ENCODE peak calls at places on chromosomes 5 and 9, in seven cellular contexts. One of them, this sample, is unnamed.

GRCh38 chr5:156824800-156825199 is 25.3 kb upstream of the PPP1R2B start:
- DNase-seq in pancreas: no peak
- DNase-seq in amniotic stem cell: peak; percentile 22
- DNase-seq in endothelial cell: peak; percentile 6
- DNase-seq in stimulated activated CD4-positive, alpha-beta T cell treated with anti-CD3 and anti-CD28 coated beads, Interleukin-1b, Interleukin-23, amount 100 ng/mL, for 1 hour: no peak
- DNase-seq in iPS DF 19.7: peak; percentile 48
- DNase-seq in AG08396: peak; percentile 32
- DNase-seq in this sample: no peak

GRCh38 chr5:136020383-136021015 is 8.3 kb upstream of the TGFBI start:
- DNase-seq in pancreas: no peak
- DNase-seq in amniotic stem cell: peak; percentile 93
- DNase-seq in endothelial cell: no peak
- DNase-seq in stimulated activated CD4-positive, alpha-beta T cell treated with anti-CD3 and anti-CD28 coated beads, Interleukin-1b, Interleukin-23, amount 100 ng/mL, for 1 hour: no peak
- DNase-seq in iPS DF 19.7: no peak
- DNase-seq in AG08396: peak; percentile 74
- DNase-seq in this sample: no peak

GRCh38 chr5:132466453-132467291 is 23.9 kb downstream of the IRF1 start:
- DNase-seq in pancreas: peak; percentile 60
- DNase-seq in amniotic stem cell: no peak
- DNase-seq in endothelial cell: peak; percentile 44
- DNase-seq in stimulated activated CD4-positive, alpha-beta T cell treated with anti-CD3 and anti-CD28 coated beads, Interleukin-1b, Interleukin-23, amount 100 ng/mL, for 1 hour: no peak
- DNase-seq in iPS DF 19.7: no peak
- DNase-seq in AG08396: no peak
- DNase-seq in this sample: peak; percentile 40

GRCh38 chr5:55387865-55388264 is 80.1 kb downstream of the MTREX start:
- DNase-seq in pancreas: no peak
- DNase-seq in amniotic stem cell: no peak
- DNase-seq in endothelial cell: no peak
- DNase-seq in stimulated activated CD4-positive, alpha-beta T cell treated with anti-CD3 and anti-CD28 coated beads, Interleukin-1b, Interleukin-23, amount 100 ng/mL, for 1 hour: no peak
- DNase-seq in iPS DF 19.7: no peak
- DNase-seq in AG08396: no peak
- DNase-seq in this sample: no peak

GRCh38 chr5:123036391-123037103 is at the start of gene PPIC:
- DNase-seq in pancreas: peak; percentile 96
- DNase-seq in amniotic stem cell: peak; percentile 70
- DNase-seq in endothelial cell: peak; percentile 79
- DNase-seq in stimulated activated CD4-positive, alpha-beta T cell treated with anti-CD3 and anti-CD28 coated beads, Interleukin-1b, Interleukin-23, amount 100 ng/mL, for 1 hour: no peak
- DNase-seq in iPS DF 19.7: no peak
- DNase-seq in AG08396: peak; percentile 98
- DNase-seq in this sample: no peak

GRCh38 chr9:18357321-18357720 is 116.6 kb upstream of the ADAMTSL1 start:
- DNase-seq in pancreas: no peak
- DNase-seq in amniotic stem cell: no peak
- DNase-seq in endothelial cell: no peak
- DNase-seq in stimulated activated CD4-positive, alpha-beta T cell treated with anti-CD3 and anti-CD28 coated beads, Interleukin-1b, Interleukin-23, amount 100 ng/mL, for 1 hour: no peak
- DNase-seq in iPS DF 19.7: no peak
- DNase-seq in AG08396: no peak
- DNase-seq in this sample: no peak

GRCh38 chr9:136521541-136521940 is 24.3 kb downstream of the NOTCH1 start:
- DNase-seq in pancreas: no peak
- DNase-seq in amniotic stem cell: no peak
- DNase-seq in endothelial cell: no peak
- DNase-seq in stimulated activated CD4-positive, alpha-beta T cell treated with anti-CD3 and anti-CD28 coated beads, Interleukin-1b, Interleukin-23, amount 100 ng/mL, for 1 hour: no peak
- DNase-seq in iPS DF 19.7: no peak
- DNase-seq in AG08396: no peak
- DNase-seq in this sample: no peak

GRCh38 chr9:33927694-33928093 is 110.7 kb downstream of the UBE2R2 start:
- DNase-seq in pancreas: no peak
- DNase-seq in amniotic stem cell: no peak
- DNase-seq in endothelial cell: no peak
- DNase-seq in stimulated activated CD4-positive, alpha-beta T cell treated with anti-CD3 and anti-CD28 coated beads, Interleukin-1b, Interleukin-23, amount 100 ng/mL, for 1 hour: no peak
- DNase-seq in iPS DF 19.7: no peak
- DNase-seq in AG08396: no peak
- DNase-seq in this sample: no peak

GRCh38 chr9:34267660-34268059 is 61.4 kb downstream of the KIF24 start:
- DNase-seq in pancreas: no peak
- DNase-seq in amniotic stem cell: no peak
- DNase-seq in endothelial cell: no peak
- DNase-seq in stimulated activated CD4-positive, alpha-beta T cell treated with anti-CD3 and anti-CD28 coated beads, Interleukin-1b, Interleukin-23, amount 100 ng/mL, for 1 hour: no peak
- DNase-seq in iPS DF 19.7: no peak
- DNase-seq in AG08396: no peak
- DNase-seq in this sample: no peak

GRCh38 chr5:174624754-174625506 is 99.5 kb upstream of the MSX2 start:
- DNase-seq in pancreas: no peak
- DNase-seq in amniotic stem cell: no peak
- DNase-seq in endothelial cell: no peak
- DNase-seq in stimulated activated CD4-positive, alpha-beta T cell treated with anti-CD3 and anti-CD28 coated beads, Interleukin-1b, Interleukin-23, amount 100 ng/mL, for 1 hour: no peak
- DNase-seq in iPS DF 19.7: no peak
- DNase-seq in AG08396: no peak
- DNase-seq in this sample: no peak

GRCh38 chr5:22319798-22320197 is 533.3 kb downstream of the CDH12 start:
- DNase-seq in pancreas: no peak
- DNase-seq in amniotic stem cell: no peak
- DNase-seq in endothelial cell: no peak
- DNase-seq in stimulated activated CD4-positive, alpha-beta T cell treated with anti-CD3 and anti-CD28 coated beads, Interleukin-1b, Interleukin-23, amount 100 ng/mL, for 1 hour: no peak
- DNase-seq in iPS DF 19.7: no peak
- DNase-seq in AG08396: no peak
- DNase-seq in this sample: no peak

GRCh38 chr5:71976449-71976848 is 130.8 kb upstream of the MAP1B start:
- DNase-seq in pancreas: no peak
- DNase-seq in amniotic stem cell: no peak
- DNase-seq in endothelial cell: no peak
- DNase-seq in stimulated activated CD4-positive, alpha-beta T cell treated with anti-CD3 and anti-CD28 coated beads, Interleukin-1b, Interleukin-23, amount 100 ng/mL, for 1 hour: no peak
- DNase-seq in iPS DF 19.7: no peak
- DNase-seq in AG08396: no peak
- DNase-seq in this sample: no peak

GRCh38 chr9:88559661-88560060 is 24.7 kb downstream of the NXNL2 start:
- DNase-seq in pancreas: no peak
- DNase-seq in amniotic stem cell: no peak
- DNase-seq in endothelial cell: no peak
- DNase-seq in stimulated activated CD4-positive, alpha-beta T cell treated with anti-CD3 and anti-CD28 coated beads, Interleukin-1b, Interleukin-23, amount 100 ng/mL, for 1 hour: no peak
- DNase-seq in iPS DF 19.7: no peak
- DNase-seq in AG08396: peak; percentile 41
- DNase-seq in this sample: no peak

GRCh38 chr5:1003296-1003937 is 5.2 kb upstream of the NKD2 start:
- DNase-seq in pancreas: peak; percentile 52
- DNase-seq in amniotic stem cell: no peak
- DNase-seq in endothelial cell: no peak
- DNase-seq in stimulated activated CD4-positive, alpha-beta T cell treated with anti-CD3 and anti-CD28 coated beads, Interleukin-1b, Interleukin-23, amount 100 ng/mL, for 1 hour: no peak
- DNase-seq in iPS DF 19.7: no peak
- DNase-seq in AG08396: no peak
- DNase-seq in this sample: no peak

GRCh38 chr9:93100265-93100636 is 4.2 kb downstream of the CARD19 start:
- DNase-seq in pancreas: peak; percentile 30
- DNase-seq in amniotic stem cell: no peak
- DNase-seq in endothelial cell: no peak
- DNase-seq in stimulated activated CD4-positive, alpha-beta T cell treated with anti-CD3 and anti-CD28 coated beads, Interleukin-1b, Interleukin-23, amount 100 ng/mL, for 1 hour: no peak
- DNase-seq in iPS DF 19.7: no peak
- DNase-seq in AG08396: no peak
- DNase-seq in this sample: no peak

GRCh38 chr5:124704594-124705284 is 41.7 kb downstream of the ZNF608 start:
- DNase-seq in pancreas: no peak
- DNase-seq in amniotic stem cell: no peak
- DNase-seq in endothelial cell: no peak
- DNase-seq in stimulated activated CD4-positive, alpha-beta T cell treated with anti-CD3 and anti-CD28 coated beads, Interleukin-1b, Interleukin-23, amount 100 ng/mL, for 1 hour: no peak
- DNase-seq in iPS DF 19.7: no peak
- DNase-seq in AG08396: no peak
- DNase-seq in this sample: no peak

GRCh38 chr5:1728846-1729245 is 70.8 kb downstream of the MRPL36 start:
- DNase-seq in pancreas: no peak
- DNase-seq in amniotic stem cell: no peak
- DNase-seq in endothelial cell: peak; percentile 0
- DNase-seq in stimulated activated CD4-positive, alpha-beta T cell treated with anti-CD3 and anti-CD28 coated beads, Interleukin-1b, Interleukin-23, amount 100 ng/mL, for 1 hour: no peak
- DNase-seq in iPS DF 19.7: no peak
- DNase-seq in AG08396: no peak
- DNase-seq in this sample: no peak

GRCh38 chr5:103744159-103744558 is 181.6 kb upstream of the NUDT12 start:
- DNase-seq in pancreas: no peak
- DNase-seq in amniotic stem cell: peak; percentile 6
- DNase-seq in endothelial cell: no peak
- DNase-seq in stimulated activated CD4-positive, alpha-beta T cell treated with anti-CD3 and anti-CD28 coated beads, Interleukin-1b, Interleukin-23, amount 100 ng/mL, for 1 hour: no peak
- DNase-seq in iPS DF 19.7: no peak
- DNase-seq in AG08396: peak; percentile 11
- DNase-seq in this sample: no peak

GRCh38 chr5:128764910-128765309 is 200.4 kb upstream of the SLC27A6 start:
- DNase-seq in pancreas: no peak
- DNase-seq in amniotic stem cell: no peak
- DNase-seq in endothelial cell: no peak
- DNase-seq in stimulated activated CD4-positive, alpha-beta T cell treated with anti-CD3 and anti-CD28 coated beads, Interleukin-1b, Interleukin-23, amount 100 ng/mL, for 1 hour: no peak
- DNase-seq in iPS DF 19.7: no peak
- DNase-seq in AG08396: no peak
- DNase-seq in this sample: no peak

GRCh38 chr5:50663636-50664035 is 2.8 kb upstream of the PARP8 start:
- DNase-seq in pancreas: no peak
- DNase-seq in amniotic stem cell: no peak
- DNase-seq in endothelial cell: no peak
- DNase-seq in stimulated activated CD4-positive, alpha-beta T cell treated with anti-CD3 and anti-CD28 coated beads, Interleukin-1b, Interleukin-23, amount 100 ng/mL, for 1 hour: no peak
- DNase-seq in iPS DF 19.7: no peak
- DNase-seq in AG08396: no peak
- DNase-seq in this sample: no peak

GRCh38 chr5:176446884-176447537 is 1.2 kb upstream of the FAF2 start:
- DNase-seq in pancreas: peak; percentile 64
- DNase-seq in amniotic stem cell: no peak
- DNase-seq in endothelial cell: peak; percentile 15
- DNase-seq in stimulated activated CD4-positive, alpha-beta T cell treated with anti-CD3 and anti-CD28 coated beads, Interleukin-1b, Interleukin-23, amount 100 ng/mL, for 1 hour: no peak
- DNase-seq in iPS DF 19.7: no peak
- DNase-seq in AG08396: no peak
- DNase-seq in this sample: no peak

GRCh38 chr5:90504743-90505142 is 24.6 kb downstream of the LYSMD3 start:
- DNase-seq in pancreas: no peak
- DNase-seq in amniotic stem cell: no peak
- DNase-seq in endothelial cell: no peak
- DNase-seq in stimulated activated CD4-positive, alpha-beta T cell treated with anti-CD3 and anti-CD28 coated beads, Interleukin-1b, Interleukin-23, amount 100 ng/mL, for 1 hour: no peak
- DNase-seq in iPS DF 19.7: no peak
- DNase-seq in AG08396: no peak
- DNase-seq in this sample: no peak

GRCh38 chr5:109453251-109453650 is 43.5 kb upstream of the PJA2 start:
- DNase-seq in pancreas: no peak
- DNase-seq in amniotic stem cell: no peak
- DNase-seq in endothelial cell: no peak
- DNase-seq in stimulated activated CD4-positive, alpha-beta T cell treated with anti-CD3 and anti-CD28 coated beads, Interleukin-1b, Interleukin-23, amount 100 ng/mL, for 1 hour: no peak
- DNase-seq in iPS DF 19.7: no peak
- DNase-seq in AG08396: no peak
- DNase-seq in this sample: no peak

GRCh38 chr9:110555971-110556370 is 23.6 kb downstream of the SVEP1 start:
- DNase-seq in pancreas: no peak
- DNase-seq in amniotic stem cell: peak; percentile 32
- DNase-seq in endothelial cell: no peak
- DNase-seq in stimulated activated CD4-positive, alpha-beta T cell treated with anti-CD3 and anti-CD28 coated beads, Interleukin-1b, Interleukin-23, amount 100 ng/mL, for 1 hour: no peak
- DNase-seq in iPS DF 19.7: no peak
- DNase-seq in AG08396: peak; percentile 71
- DNase-seq in this sample: no peak

GRCh38 chr5:172939561-172939960 is 19.7 kb upstream of the RPL26L1 start:
- DNase-seq in pancreas: peak; percentile 36
- DNase-seq in amniotic stem cell: no peak
- DNase-seq in endothelial cell: no peak
- DNase-seq in stimulated activated CD4-positive, alpha-beta T cell treated with anti-CD3 and anti-CD28 coated beads, Interleukin-1b, Interleukin-23, amount 100 ng/mL, for 1 hour: no peak
- DNase-seq in iPS DF 19.7: no peak
- DNase-seq in AG08396: no peak
- DNase-seq in this sample: no peak

GRCh38 chr9:114551750-114552685 is 35.6 kb upstream of the ATP6V1G1 start:
- DNase-seq in pancreas: no peak
- DNase-seq in amniotic stem cell: peak; percentile 98
- DNase-seq in endothelial cell: no peak
- DNase-seq in stimulated activated CD4-positive, alpha-beta T cell treated with anti-CD3 and anti-CD28 coated beads, Interleukin-1b, Interleukin-23, amount 100 ng/mL, for 1 hour: no peak
- DNase-seq in iPS DF 19.7: no peak
- DNase-seq in AG08396: peak; percentile 91
- DNase-seq in this sample: no peak

GRCh38 chr9:18906656-18907395 is 126.2 kb downstream of the SAXO1 start:
- DNase-seq in pancreas: no peak
- DNase-seq in amniotic stem cell: no peak
- DNase-seq in endothelial cell: no peak
- DNase-seq in stimulated activated CD4-positive, alpha-beta T cell treated with anti-CD3 and anti-CD28 coated beads, Interleukin-1b, Interleukin-23, amount 100 ng/mL, for 1 hour: no peak
- DNase-seq in iPS DF 19.7: no peak
- DNase-seq in AG08396: peak; percentile 72
- DNase-seq in this sample: no peak

GRCh38 chr9:133943781-133944745 is 48.1 kb downstream of the VAV2 start:
- DNase-seq in pancreas: no peak
- DNase-seq in amniotic stem cell: no peak
- DNase-seq in endothelial cell: no peak
- DNase-seq in stimulated activated CD4-positive, alpha-beta T cell treated with anti-CD3 and anti-CD28 coated beads, Interleukin-1b, Interleukin-23, amount 100 ng/mL, for 1 hour: no peak
- DNase-seq in iPS DF 19.7: no peak
- DNase-seq in AG08396: no peak
- DNase-seq in this sample: no peak

This sample was measured in stimulated activated CD8-positive, alpha-beta memory T cell treated with anti-CD3 and anti-CD28 coated beads, Interleukin-2, amount 100 ng/mL, for 1 hour.